ENCODE peak calls at places on chromosomes 3 and 15, in seven cellular contexts. W, Y, K, L, H, X and Q are unnamed samples.

GRCh38 chr3:52128118-52128683 is 26.0 kb downstream of the POC1A start:
- DNase-seq in W (peak; percentile 77), H (peak; percentile 58), Y (peak; percentile 19), K (peak; percentile 67), L (no peak), X (no peak), Q (no peak)

GRCh38 chr15:64224508-64224907 is 61.7 kb upstream of the PPIB start:
- DNase-seq in W (no peak), H (peak; percentile 18), X (no peak), Y (no peak), L (no peak), K (peak; percentile 79), Q (no peak)

GRCh38 chr3:40990062-40990456 is 209.2 kb upstream of the CTNNB1 start:
- DNase-seq in X (no peak), Y (no peak), W (no peak), H (no peak), K (no peak), L (no peak), Q (no peak)

GRCh38 chr3:56467108-56467507 is 1.2 kb downstream of the ERC2 start:
- DNase-seq in W (peak; percentile 86), L (peak; percentile 25), K (peak; percentile 63), X (peak; percentile 90), Y (no peak), H (peak; percentile 70), Q (peak; percentile 86)

GRCh38 chr15:96268421-96269204 is 61.9 kb upstream of the NR2F2 start:
- DNase-seq in W (peak; percentile 80), L (no peak), Y (no peak), X (no peak), H (no peak), K (peak; percentile 45), Q (no peak)

GRCh38 chr3:12983326-12983725 is 89.9 kb downstream of the IQSEC1 start:
- DNase-seq in Y (no peak), W (no peak), H (no peak), X (no peak), L (no peak), K (no peak), Q (no peak)

GRCh38 chr15:96353931-96354730 is 23.6 kb downstream of the NR2F2 start:
- DNase-seq in K (peak; percentile 73), W (no peak), Y (peak; percentile 85), X (no peak), H (peak; percentile 62), L (no peak), Q (no peak)

GRCh38 chr15:48406911-48407310 is 75.7 kb downstream of the DUT start:
- DNase-seq in W (no peak), H (no peak), Y (no peak), X (no peak), K (no peak), L (no peak), Q (no peak)

GRCh38 chr15:61226313-61227250 is 2.5 kb downstream of the RORA start:
- DNase-seq in Y (no peak), K (peak; percentile 16), W (no peak), X (no peak), H (no peak), L (no peak), Q (no peak)

GRCh38 chr3:16124636-16125035 is 49.8 kb upstream of the GALNT15 start:
- DNase-seq in W (peak; percentile 99), K (peak; percentile 99), X (no peak), Y (no peak), L (no peak), H (peak; percentile 95), Q (no peak)

GRCh38 chr3:62416109-62416508 is 42.8 kb upstream of the FEZF2 start:
- DNase-seq in Y (no peak), W (no peak), L (no peak), H (no peak), X (no peak), K (no peak), Q (no peak)

GRCh38 chr3:170363471-170363994 is 6.0 kb downstream of the SKIL start:
- DNase-seq in H (no peak), K (no peak), W (no peak), X (no peak), L (no peak), Y (no peak), Q (no peak)

GRCh38 chr3:170359178-170359704 is 1.7 kb downstream of the SKIL start:
- DNase-seq in Y (no peak), L (no peak), K (no peak), X (no peak), H (no peak), W (no peak), Q (no peak)

GRCh38 chr3:170361711-170362110 is 4.2 kb downstream of the SKIL start:
- DNase-seq in Y (no peak), X (no peak), H (no peak), W (no peak), K (no peak), L (no peak), Q (no peak)

GRCh38 chr3:170360476-170360875 is 3.0 kb downstream of the SKIL start:
- DNase-seq in H (no peak), X (no peak), K (peak; percentile 62), Y (no peak), L (no peak), W (no peak), Q (no peak)

GRCh38 chr3:170360916-170361315 is 3.4 kb downstream of the SKIL start:
- DNase-seq in K (no peak), X (no peak), H (no peak), W (no peak), L (no peak), Y (no peak), Q (no peak)
- H3K4me3 ChIP-seq in K (peak overlapping the region; percentile 0), X (no peak overlapping the region), H (peak overlapping the region; percentile 18), W (no peak overlapping the region), L (no peak overlapping the region), Y (peak overlapping the region; percentile 9), Q (peak overlapping the region; percentile 98)

GRCh38 chr15:31483053-31483923 is 156.7 kb downstream of the KLF13 start:
- DNase-seq in L (peak; percentile 59), W (no peak), X (no peak), H (no peak), Y (no peak), K (no peak), Q (no peak)
- H3K27me3 ChIP-seq in L (no peaks in the 10 kb centered on the region), W (peaks cover 8% of the 10 kb centered on the region), X (no peaks in the 10 kb centered on the region), H (peaks cover 14% of the 10 kb centered on the region), Y (peaks cover 15% of the 10 kb centered on the region), K (peaks cover 14% of the 10 kb centered on the region), Q (no peaks in the 10 kb centered on the region)

GRCh38 chr15:67005294-67005996 is 60.0 kb upstream of the SMAD3 start:
- DNase-seq in X (no peak), Y (no peak), H (no peak), W (no peak), L (no peak), K (no peak), Q (no peak)
- TF ChIP-seq CTCF in X (no peak), Y (no peak), H (no peak), W (no peak), L (no peak), K (no peak), Q (no peak)

DNA sequence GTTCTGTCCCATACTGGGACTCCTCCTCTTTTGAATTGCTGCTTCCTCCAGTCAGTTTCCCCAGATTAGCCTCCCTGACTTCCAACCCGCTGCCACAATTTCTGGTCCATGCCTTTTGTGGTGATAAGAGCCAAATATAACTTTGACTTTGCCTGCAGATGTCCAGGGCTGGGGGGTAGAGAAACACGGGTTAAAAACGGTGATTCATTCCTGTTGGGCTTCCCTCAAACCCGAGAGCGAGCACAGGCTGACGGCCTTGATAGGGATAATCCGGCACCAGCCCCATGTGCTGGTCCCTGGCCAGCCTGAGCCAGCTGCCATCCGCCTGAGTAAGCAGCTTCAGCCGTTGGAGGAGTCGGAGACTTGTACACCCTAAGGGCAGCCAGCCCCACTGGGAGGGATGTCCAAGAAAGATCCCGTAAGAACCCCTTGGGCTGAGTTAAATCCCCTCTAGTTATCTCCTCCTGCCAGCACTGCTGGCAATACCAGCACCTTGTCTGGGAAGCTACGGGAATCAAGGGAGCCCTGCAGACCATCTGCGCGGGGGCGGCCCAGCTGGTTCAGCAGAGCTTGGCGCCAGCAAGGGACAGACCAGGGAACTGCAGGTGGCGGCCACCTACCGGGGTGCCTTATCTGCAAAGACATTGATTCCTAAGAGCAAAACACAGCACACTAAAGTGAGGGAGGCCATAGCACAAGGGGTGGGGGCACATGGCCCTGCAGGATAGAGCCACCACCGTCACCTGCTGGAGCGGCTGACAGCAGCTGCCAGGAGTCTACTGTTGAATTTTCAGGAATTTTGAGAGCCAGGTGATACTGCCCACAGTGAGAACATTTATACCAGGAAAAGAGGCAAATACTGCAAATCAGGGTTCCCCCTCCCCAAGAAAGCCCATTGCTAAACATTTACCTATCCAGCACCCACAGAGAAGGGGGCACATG is 18.1 kb downstream of the CSPG4 start:
- DNase-seq in X (peak; percentile 50), Y (peak; percentile 87), H (peak; percentile 89), L (peak; percentile 57), W (peak; percentile 92), K (peak; percentile 98), Q (peak; percentile 77)
- H3K4me3 ChIP-seq in X (no peak overlapping the region), Y (peak overlapping the region; percentile 6), H (no peak overlapping the region), L (no peak overlapping the region), W (no peak overlapping the region), K (no peak overlapping the region), Q (no peak overlapping the region)